ENCODE peak calls at places on chromosomes 11 and 22, in eight cellular contexts. I is COR-L47; U is fibroblast of pulmonary artery; X is activated CD8-positive, alpha-beta memory T cell treated with anti-CD3 and anti-CD28 coated beads, Interleukin-2, amount 50 U/mL, for 4 hours; F is stromal cell of bone marrow; Z is Right ventricle myocardium superior; A is NCI-H774; O is neuronal stem cell. D is an unnamed sample.

GRCh38 chr11:72832301-72833082 is 18.3 kb downstream of the ATG16L2 start:
- DNase-seq in F (no peak), Z (no peak), X (no peak), A (no peak), I (no peak), O (no peak), U (no peak), D (no peak)

GRCh38 chr22:19098157-19098556 is 24.1 kb downstream of the DGCR2 start:
- DNase-seq in A (no peak), O (no peak), X (no peak), U (no peak), I (no peak), F (no peak), Z (no peak), D (no peak)

GRCh38 chr11:32884770-32885384 is 7.7 kb upstream of the QSER1 start:
- DNase-seq in A (no peak), Z (no peak), O (no peak), I (no peak), X (no peak), U (peak), F (no peak), D (no peak)

GRCh38 chr11:24509114-24509513 is 12.3 kb downstream of the LUZP2 start:
- DNase-seq in O (no peak), U (peak), F (no peak), I (no peak), X (no peak), Z (no peak), A (no peak), D (no peak)

GRCh38 chr22:31083923-31084810 is 3.0 kb downstream of the SMTN start:
- DNase-seq in I (no peak), F (no peak), U (no peak), Z (no peak), O (no peak), A (no peak), X (no peak), D (no peak)

GRCh38 chr11:579830-580601 is 3.7 kb downstream of the PHRF1 start:
- DNase-seq in Z (no peak), F (no peak), A (no peak), U (peak), O (no peak), X (no peak), I (no peak), D (no peak)

GRCh38 chr11:44260081-44260480 is 49.9 kb downstream of the ALX4 start:
- DNase-seq in X (no peak), O (no peak), U (no peak), Z (no peak), I (no peak), A (no peak), F (no peak), D (no peak)

GRCh38 chr22:28426346-28427132 is 253.1 kb downstream of the TTC28 start:
- DNase-seq in I (no peak), F (no peak), X (no peak), O (no peak), Z (no peak), U (peak), A (no peak), D (no peak)

GRCh38 chr11:46295996-46296519 is 18.6 kb downstream of the CREB3L1 start:
- DNase-seq in I (no peak), A (no peak), F (no peak), X (no peak), Z (no peak), O (no peak), U (no peak), D (no peak)

GRCh38 chr22:23061471-23062280 is 8.6 kb upstream of the GNAZ start:
- DNase-seq in U (no peak), F (no peak), A (no peak), I (no peak), X (peak), Z (no peak), O (no peak), D (no peak)

GRCh38 chr11:113638378-113638777 is 67.7 kb downstream of the TMPRSS5 start:
- DNase-seq in F (no peak), I (no peak), Z (no peak), A (no peak), U (no peak), X (no peak), O (no peak), D (no peak)

GRCh38 chr22:30717331-30717921 is 22.8 kb downstream of the OSBP2 start:
- DNase-seq in A (no peak), I (no peak), F (peak), X (no peak), Z (no peak), U (peak), O (no peak), D (peak)

GRCh38 chr11:68673291-68673930 is 10.9 kb upstream of the GAL start:
- DNase-seq in X (no peak), F (no peak), I (no peak), U (no peak), Z (no peak), O (no peak), A (no peak), D (no peak)

D was measured in skeletal muscle cell.